ENCODE peak calls at places on chromosomes 11 and 22, in eight cellular contexts. One of them, this sample, is unnamed.
A peak's percentile ranks its signal among the peaks of the same experiment; 100 is the strongest.

GRCh38 chr11:111344032-111344431 is 35.0 kb downstream of the POU2AF1 start:
- DNase-seq in AG09309: no peak
- DNase-seq in choroid plexus epithelial cell: peak; percentile 58
- DNase-seq in epithelial cell of esophagus: peak; percentile 27
- DNase-seq in pancreas: no peak
- DNase-seq in endothelial cell of umbilical vein: no peak
- DNase-seq in astrocyte: peak; percentile 58
- DNase-seq in psoas muscle: peak; percentile 78
- DNase-seq in this sample: peak; percentile 97

GRCh38 chr11:10638285-10638684 is 55.3 kb downstream of the IRAG1 start:
- DNase-seq in AG09309: no peak
- DNase-seq in choroid plexus epithelial cell: no peak
- DNase-seq in epithelial cell of esophagus: no peak
- DNase-seq in pancreas: no peak
- DNase-seq in endothelial cell of umbilical vein: no peak
- DNase-seq in astrocyte: peak; percentile 78
- DNase-seq in psoas muscle: no peak
- DNase-seq in this sample: peak; percentile 83

GRCh38 chr22:20583471-20583922 is 76.1 kb downstream of the MED15 start:
- DNase-seq in AG09309: no peak
- DNase-seq in choroid plexus epithelial cell: no peak
- DNase-seq in epithelial cell of esophagus: no peak
- DNase-seq in pancreas: peak; percentile 43
- DNase-seq in endothelial cell of umbilical vein: no peak
- DNase-seq in astrocyte: no peak
- DNase-seq in psoas muscle: no peak
- DNase-seq in this sample: no peak

GRCh38 chr11:73257342-73258103 is 14.6 kb upstream of the P2RY6 start:
- DNase-seq in AG09309: peak; percentile 89
- DNase-seq in choroid plexus epithelial cell: peak; percentile 79
- DNase-seq in epithelial cell of esophagus: peak; percentile 92
- DNase-seq in pancreas: no peak
- DNase-seq in endothelial cell of umbilical vein: peak; percentile 24
- DNase-seq in astrocyte: peak; percentile 97
- DNase-seq in psoas muscle: no peak
- DNase-seq in this sample: peak; percentile 95

GRCh38 chr22:31218565-31219262 is 6.6 kb downstream of the LIMK2 start:
- DNase-seq in AG09309: no peak
- DNase-seq in choroid plexus epithelial cell: peak; percentile 15
- DNase-seq in epithelial cell of esophagus: peak; percentile 70
- DNase-seq in pancreas: no peak
- DNase-seq in endothelial cell of umbilical vein: no peak
- DNase-seq in astrocyte: no peak
- DNase-seq in psoas muscle: no peak
- DNase-seq in this sample: no peak

GRCh38 chr11:114044042-114044871 is 15.3 kb upstream of the ZBTB16 start:
- DNase-seq in AG09309: no peak
- DNase-seq in choroid plexus epithelial cell: peak; percentile 82
- DNase-seq in epithelial cell of esophagus: no peak
- DNase-seq in pancreas: peak; percentile 20
- DNase-seq in endothelial cell of umbilical vein: peak; percentile 85
- DNase-seq in astrocyte: no peak
- DNase-seq in psoas muscle: no peak
- DNase-seq in this sample: no peak

GRCh38 chr11:19436932-19437331 is 196.2 kb upstream of the E2F8 start:
- DNase-seq in AG09309: no peak
- DNase-seq in choroid plexus epithelial cell: no peak
- DNase-seq in epithelial cell of esophagus: no peak
- DNase-seq in pancreas: no peak
- DNase-seq in endothelial cell of umbilical vein: no peak
- DNase-seq in astrocyte: no peak
- DNase-seq in psoas muscle: no peak
- DNase-seq in this sample: no peak

GRCh38 chr11:133910101-133910500 is 46.7 kb downstream of the IGSF9B start:
- DNase-seq in AG09309: no peak
- DNase-seq in choroid plexus epithelial cell: no peak
- DNase-seq in epithelial cell of esophagus: no peak
- DNase-seq in pancreas: no peak
- DNase-seq in endothelial cell of umbilical vein: no peak
- DNase-seq in astrocyte: no peak
- DNase-seq in psoas muscle: peak; percentile 9
- DNase-seq in this sample: no peak

GRCh38 chr22:44172370-44173108 is 8.2 kb upstream of the PARVG start:
- DNase-seq in AG09309: no peak
- DNase-seq in choroid plexus epithelial cell: peak; percentile 44
- DNase-seq in epithelial cell of esophagus: no peak
- DNase-seq in pancreas: no peak
- DNase-seq in endothelial cell of umbilical vein: no peak
- DNase-seq in astrocyte: no peak
- DNase-seq in psoas muscle: peak; percentile 79
- DNase-seq in this sample: no peak

GRCh38 chr11:36354221-36355003 is 58.3 kb downstream of the PRR5L start:
- DNase-seq in AG09309: peak; percentile 87
- DNase-seq in choroid plexus epithelial cell: peak; percentile 76
- DNase-seq in epithelial cell of esophagus: peak; percentile 72
- DNase-seq in pancreas: no peak
- DNase-seq in endothelial cell of umbilical vein: no peak
- DNase-seq in astrocyte: peak; percentile 92
- DNase-seq in psoas muscle: no peak
- DNase-seq in this sample: peak; percentile 68

GRCh38 chr11:36155770-36156485 is 133.3 kb downstream of the COMMD9 start:
- DNase-seq in AG09309: no peak
- DNase-seq in choroid plexus epithelial cell: peak; percentile 64
- DNase-seq in epithelial cell of esophagus: peak; percentile 72
- DNase-seq in pancreas: no peak
- DNase-seq in endothelial cell of umbilical vein: peak; percentile 70
- DNase-seq in astrocyte: no peak
- DNase-seq in psoas muscle: no peak
- DNase-seq in this sample: peak; percentile 58

GRCh38 chr11:134515081-134515960 is 103.3 kb upstream of the B3GAT1 start:
- DNase-seq in AG09309: no peak
- DNase-seq in choroid plexus epithelial cell: no peak
- DNase-seq in epithelial cell of esophagus: no peak
- DNase-seq in pancreas: peak; percentile 49
- DNase-seq in endothelial cell of umbilical vein: no peak
- DNase-seq in astrocyte: no peak
- DNase-seq in psoas muscle: peak; percentile 32
- DNase-seq in this sample: no peak

GRCh38 chr11:6397156-6397555 is 6.9 kb downstream of the SMPD1 start:
- DNase-seq in AG09309: no peak
- DNase-seq in choroid plexus epithelial cell: no peak
- DNase-seq in epithelial cell of esophagus: no peak
- DNase-seq in pancreas: no peak
- DNase-seq in endothelial cell of umbilical vein: no peak
- DNase-seq in astrocyte: no peak
- DNase-seq in psoas muscle: no peak
- DNase-seq in this sample: peak; percentile 52

GRCh38 chr11:8109675-8110074 is 28.7 kb downstream of the TUB start:
- DNase-seq in AG09309: no peak
- DNase-seq in choroid plexus epithelial cell: no peak
- DNase-seq in epithelial cell of esophagus: no peak
- DNase-seq in pancreas: no peak
- DNase-seq in endothelial cell of umbilical vein: no peak
- DNase-seq in astrocyte: no peak
- DNase-seq in psoas muscle: no peak
- DNase-seq in this sample: no peak

GRCh38 chr11:111730871-111731591 is 35.2 kb downstream of the PPP2R1B start:
- DNase-seq in AG09309: no peak
- DNase-seq in choroid plexus epithelial cell: peak; percentile 98
- DNase-seq in epithelial cell of esophagus: peak; percentile 55
- DNase-seq in pancreas: peak; percentile 69
- DNase-seq in endothelial cell of umbilical vein: no peak
- DNase-seq in astrocyte: peak; percentile 53
- DNase-seq in psoas muscle: peak; percentile 91
- DNase-seq in this sample: peak; percentile 11

GRCh38 chr22:39171623-39172264 is 19.3 kb upstream of the CBX7 start:
- DNase-seq in AG09309: no peak
- DNase-seq in choroid plexus epithelial cell: no peak
- DNase-seq in epithelial cell of esophagus: no peak
- DNase-seq in pancreas: no peak
- DNase-seq in endothelial cell of umbilical vein: no peak
- DNase-seq in astrocyte: no peak
- DNase-seq in psoas muscle: no peak
- DNase-seq in this sample: no peak
- H3K4me3 ChIP-seq in AG09309: no peak overlapping the region
- H3K4me3 ChIP-seq in choroid plexus epithelial cell: no peak overlapping the region
- H3K4me3 ChIP-seq in epithelial cell of esophagus: no peak overlapping the region
- H3K4me3 ChIP-seq in pancreas: no peak overlapping the region
- H3K4me3 ChIP-seq in endothelial cell of umbilical vein: no peak overlapping the region
- H3K4me3 ChIP-seq in astrocyte: no peak overlapping the region
- H3K4me3 ChIP-seq in psoas muscle: no peak overlapping the region
- H3K4me3 ChIP-seq in this sample: no peak overlapping the region

GRCh38 chr11:116148645-116149044 is 624.1 kb downstream of the BUD13 start:
- DNase-seq in AG09309: no peak
- DNase-seq in choroid plexus epithelial cell: no peak
- DNase-seq in epithelial cell of esophagus: no peak
- DNase-seq in pancreas: no peak
- DNase-seq in endothelial cell of umbilical vein: no peak
- DNase-seq in astrocyte: no peak
- DNase-seq in psoas muscle: no peak
- DNase-seq in this sample: no peak

GRCh38 chr11:116148056-116148455 is 624.7 kb downstream of the BUD13 start:
- DNase-seq in AG09309: no peak
- DNase-seq in choroid plexus epithelial cell: no peak
- DNase-seq in epithelial cell of esophagus: no peak
- DNase-seq in pancreas: no peak
- DNase-seq in endothelial cell of umbilical vein: no peak
- DNase-seq in astrocyte: no peak
- DNase-seq in psoas muscle: no peak
- DNase-seq in this sample: no peak

GRCh38 chr11:116144387-116144958 is 628.3 kb downstream of the BUD13 start:
- DNase-seq in AG09309: no peak
- DNase-seq in choroid plexus epithelial cell: no peak
- DNase-seq in epithelial cell of esophagus: no peak
- DNase-seq in pancreas: no peak
- DNase-seq in endothelial cell of umbilical vein: no peak
- DNase-seq in astrocyte: no peak
- DNase-seq in psoas muscle: no peak
- DNase-seq in this sample: no peak

GRCh38 chr11:116145187-116145865 is 627.5 kb downstream of the BUD13 start:
- DNase-seq in AG09309: no peak
- DNase-seq in choroid plexus epithelial cell: no peak
- DNase-seq in epithelial cell of esophagus: no peak
- DNase-seq in pancreas: no peak
- DNase-seq in endothelial cell of umbilical vein: no peak
- DNase-seq in astrocyte: no peak
- DNase-seq in psoas muscle: no peak
- DNase-seq in this sample: no peak
- TF ChIP-seq CTCF in AG09309: no peak
- TF ChIP-seq CTCF in choroid plexus epithelial cell: no peak
- TF ChIP-seq CTCF in epithelial cell of esophagus: no peak
- TF ChIP-seq CTCF in pancreas: no peak
- TF ChIP-seq CTCF in endothelial cell of umbilical vein: no peak
- TF ChIP-seq CTCF in astrocyte: no peak
- TF ChIP-seq CTCF in psoas muscle: no peak
- TF ChIP-seq CTCF in this sample: no peak

GRCh38 chr11:12005061-12005460 is 3.4 kb downstream of the DKK3 start:
- DNase-seq in AG09309: no peak
- DNase-seq in choroid plexus epithelial cell: no peak
- DNase-seq in epithelial cell of esophagus: no peak
- DNase-seq in pancreas: no peak
- DNase-seq in endothelial cell of umbilical vein: no peak
- DNase-seq in astrocyte: no peak
- DNase-seq in psoas muscle: no peak
- DNase-seq in this sample: no peak
- H3K4me3 ChIP-seq in AG09309: no peak overlapping the region
- H3K4me3 ChIP-seq in choroid plexus epithelial cell: no peak overlapping the region
- H3K4me3 ChIP-seq in epithelial cell of esophagus: no peak overlapping the region
- H3K4me3 ChIP-seq in pancreas: no peak overlapping the region
- H3K4me3 ChIP-seq in endothelial cell of umbilical vein: no peak overlapping the region
- H3K4me3 ChIP-seq in astrocyte: peak overlapping the region; percentile 1
- H3K4me3 ChIP-seq in psoas muscle: no peak overlapping the region
- H3K4me3 ChIP-seq in this sample: no peak overlapping the region

GRCh38 chr11:27520226-27520625 is 13.7 kb upstream of the LIN7C start:
- DNase-seq in AG09309: no peak
- DNase-seq in choroid plexus epithelial cell: no peak
- DNase-seq in epithelial cell of esophagus: no peak
- DNase-seq in pancreas: no peak
- DNase-seq in endothelial cell of umbilical vein: no peak
- DNase-seq in astrocyte: no peak
- DNase-seq in psoas muscle: no peak
- DNase-seq in this sample: no peak

GRCh38 chr11:27525824-27526516 is 19.4 kb upstream of the LIN7C start:
- DNase-seq in AG09309: no peak
- DNase-seq in choroid plexus epithelial cell: no peak
- DNase-seq in epithelial cell of esophagus: no peak
- DNase-seq in pancreas: no peak
- DNase-seq in endothelial cell of umbilical vein: no peak
- DNase-seq in astrocyte: no peak
- DNase-seq in psoas muscle: no peak
- DNase-seq in this sample: no peak

GRCh38 chr11:27528711-27529110 is 22.1 kb upstream of the LIN7C start:
- DNase-seq in AG09309: no peak
- DNase-seq in choroid plexus epithelial cell: no peak
- DNase-seq in epithelial cell of esophagus: no peak
- DNase-seq in pancreas: no peak
- DNase-seq in endothelial cell of umbilical vein: no peak
- DNase-seq in astrocyte: no peak
- DNase-seq in psoas muscle: no peak
- DNase-seq in this sample: no peak

GRCh38 chr11:27518522-27518921 is 12.0 kb upstream of the LIN7C start:
- DNase-seq in AG09309: no peak
- DNase-seq in choroid plexus epithelial cell: no peak
- DNase-seq in epithelial cell of esophagus: no peak
- DNase-seq in pancreas: no peak
- DNase-seq in endothelial cell of umbilical vein: no peak
- DNase-seq in astrocyte: no peak
- DNase-seq in psoas muscle: no peak
- DNase-seq in this sample: no peak

GRCh38 chr11:27524155-27524554 is 17.6 kb upstream of the LIN7C start:
- DNase-seq in AG09309: no peak
- DNase-seq in choroid plexus epithelial cell: peak; percentile 32
- DNase-seq in epithelial cell of esophagus: peak; percentile 51
- DNase-seq in pancreas: no peak
- DNase-seq in endothelial cell of umbilical vein: no peak
- DNase-seq in astrocyte: peak; percentile 42
- DNase-seq in psoas muscle: no peak
- DNase-seq in this sample: peak; percentile 30
- TF ChIP-seq CTCF in AG09309: peak; percentile 37
- TF ChIP-seq CTCF in choroid plexus epithelial cell: peak; percentile 40
- TF ChIP-seq CTCF in epithelial cell of esophagus: peak; percentile 19
- TF ChIP-seq CTCF in pancreas: no peak
- TF ChIP-seq CTCF in endothelial cell of umbilical vein: no peak
- TF ChIP-seq CTCF in astrocyte: peak; percentile 12
- TF ChIP-seq CTCF in psoas muscle: no peak
- TF ChIP-seq CTCF in this sample: peak; percentile 33

DNA sequence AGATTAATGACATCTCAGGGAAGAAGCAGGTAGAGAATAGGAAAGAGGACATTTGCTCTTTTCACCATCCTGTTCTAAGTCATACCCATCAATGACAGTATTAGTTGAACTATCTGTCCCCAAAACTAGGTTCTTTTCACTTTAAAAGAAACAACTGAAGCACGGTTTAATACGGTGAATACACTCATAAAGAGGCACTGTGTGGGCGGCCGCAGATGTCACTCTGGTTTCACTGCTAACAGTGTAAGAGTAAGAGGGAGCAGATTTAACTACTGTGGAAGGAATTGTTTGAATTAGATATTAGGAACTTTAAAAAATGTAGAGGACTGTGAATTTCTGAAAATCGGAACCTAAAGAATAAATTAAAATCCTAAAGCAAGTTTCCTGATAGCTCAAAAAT is 49.5 kb downstream of the VSIG10L2 start:
- DNase-seq in AG09309: no peak
- DNase-seq in choroid plexus epithelial cell: no peak
- DNase-seq in epithelial cell of esophagus: no peak
- DNase-seq in pancreas: no peak
- DNase-seq in endothelial cell of umbilical vein: no peak
- DNase-seq in astrocyte: peak; percentile 20
- DNase-seq in psoas muscle: no peak
- DNase-seq in this sample: no peak
- H3K4me3 ChIP-seq in AG09309: no peak overlapping the region
- H3K4me3 ChIP-seq in choroid plexus epithelial cell: no peak overlapping the region
- H3K4me3 ChIP-seq in epithelial cell of esophagus: no peak overlapping the region
- H3K4me3 ChIP-seq in pancreas: no peak overlapping the region
- H3K4me3 ChIP-seq in endothelial cell of umbilical vein: no peak overlapping the region
- H3K4me3 ChIP-seq in astrocyte: no peak overlapping the region
- H3K4me3 ChIP-seq in psoas muscle: no peak overlapping the region
- H3K4me3 ChIP-seq in this sample: no peak overlapping the region

This sample was measured in fibroblast of the aortic adventitia.